ENCODE peak calls at places on chromosomes 3 and 15, in five cellular contexts. G is H1, H is neuronal stem cell, D is H9, B is mesenchymal stem cell. Z is an unnamed sample.

GRCh38 chr15:45287400-45287799 is 35.4 kb downstream of the SLC28A2 start:
- DNase-seq in B (no peak), D (no peak), G (no peak), H (no peak), Z (no peak)

GRCh38 chr3:27352047-27352446 is 17.1 kb downstream of the NEK10 start:
- DNase-seq in G (no peak), B (no peak), H (no peak), D (no peak), Z (no peak)

GRCh38 chr3:105613120-105613519 is 246.4 kb downstream of the ALCAM start:
- DNase-seq in H (no peak), G (no peak), B (no peak), D (peak; percentile 32), Z (no peak)

GRCh38 chr3:148840419-148840818 is 12.8 kb downstream of the CPB1 start:
- DNase-seq in D (no peak), G (no peak), B (no peak), H (no peak), Z (no peak)

GRCh38 chr3:18295171-18295920 is 129.8 kb downstream of the SATB1 start:
- DNase-seq in D (peak; percentile 92), B (no peak), H (peak; percentile 18), G (peak; percentile 77), Z (peak; percentile 88)

GRCh38 chr3:48820626-48821324 is 26.9 kb downstream of the PRKAR2A start:
- DNase-seq in G (no peak), D (no peak), H (no peak), B (peak; percentile 58), Z (peak; percentile 83)

GRCh38 chr3:16500911-16501310 is 12.6 kb downstream of the RFTN1 start:
- DNase-seq in H (no peak), D (no peak), G (no peak), B (no peak), Z (no peak)

GRCh38 chr3:150535204-150535603 is 11.1 kb downstream of the SERP1 start:
- DNase-seq in D (no peak), G (no peak), B (no peak), H (no peak), Z (no peak)

GRCh38 chr3:177824190-177824786 is 627.0 kb upstream of the TBL1XR1 start:
- DNase-seq in D (no peak), G (no peak), B (peak; percentile 59), H (no peak), Z (peak; percentile 87)

GRCh38 chr3:101131767-101132166 is 138.5 kb upstream of the ABI3BP start:
- DNase-seq in G (no peak), D (no peak), H (no peak), B (no peak), Z (no peak)

GRCh38 chr15:47586653-47587224 is 130.6 kb upstream of the SEMA6D start:
- DNase-seq in H (no peak), G (no peak), B (no peak), D (no peak), Z (no peak)

GRCh38 chr3:193896419-193896818 is 239.5 kb upstream of the HES1 start:
- DNase-seq in H (no peak), G (no peak), B (no peak), D (no peak), Z (no peak)

GRCh38 chr3:193897288-193897687 is 238.7 kb upstream of the HES1 start:
- DNase-seq in H (no peak), D (no peak), G (no peak), B (no peak), Z (peak; percentile 43)

GRCh38 chr3:193897791-193898190 is 238.2 kb upstream of the HES1 start:
- DNase-seq in D (no peak), B (no peak), H (no peak), G (no peak), Z (no peak)

GRCh38 chr3:193895409-193895808 is 240.5 kb upstream of the HES1 start:
- DNase-seq in B (no peak), D (no peak), H (no peak), G (no peak), Z (peak; percentile 72)

DNA sequence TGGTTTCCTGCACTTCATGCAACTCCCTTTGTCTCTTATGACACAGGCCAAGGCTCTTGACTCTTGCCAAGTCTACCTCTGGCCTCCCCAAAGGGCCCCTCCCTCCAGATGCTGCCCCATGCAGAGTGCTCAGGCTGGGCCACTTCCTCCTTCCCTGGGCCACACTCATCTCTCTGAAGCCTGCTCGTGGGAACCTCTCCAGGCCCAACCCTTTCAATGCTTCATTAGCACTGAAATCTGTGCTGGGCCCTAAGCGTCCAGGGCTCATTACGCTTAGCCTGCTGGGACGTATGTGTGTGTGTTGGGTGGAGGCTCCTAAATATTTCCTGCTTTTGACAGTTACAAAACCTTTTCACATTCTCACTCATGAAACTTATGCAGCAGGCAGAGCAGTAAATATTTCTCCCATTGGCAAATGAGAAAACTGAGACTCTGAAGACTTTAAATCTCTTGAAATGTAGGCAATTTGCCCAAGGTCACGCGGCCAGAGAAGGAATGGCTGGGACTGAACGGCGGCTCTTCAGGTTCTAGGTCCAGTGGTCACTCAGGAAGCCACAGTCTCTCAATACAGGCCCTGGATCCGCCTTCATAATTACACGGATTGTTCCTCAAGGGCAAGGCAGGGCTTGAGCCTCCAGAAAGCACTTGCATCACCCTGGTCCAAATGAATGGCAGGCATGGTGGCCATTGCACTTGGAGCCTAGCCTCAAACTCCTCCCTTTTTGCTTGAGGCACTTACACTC is 241.7 kb upstream of the HES1 start:
- DNase-seq in G (no peak), D (no peak), B (no peak), H (no peak), Z (peak; percentile 92)
- H3K27ac ChIP-seq in G (no peak overlapping the region), D (no peak overlapping the region), B (no peak overlapping the region), H (no peak overlapping the region), Z (no peak overlapping the region)

DNA sequence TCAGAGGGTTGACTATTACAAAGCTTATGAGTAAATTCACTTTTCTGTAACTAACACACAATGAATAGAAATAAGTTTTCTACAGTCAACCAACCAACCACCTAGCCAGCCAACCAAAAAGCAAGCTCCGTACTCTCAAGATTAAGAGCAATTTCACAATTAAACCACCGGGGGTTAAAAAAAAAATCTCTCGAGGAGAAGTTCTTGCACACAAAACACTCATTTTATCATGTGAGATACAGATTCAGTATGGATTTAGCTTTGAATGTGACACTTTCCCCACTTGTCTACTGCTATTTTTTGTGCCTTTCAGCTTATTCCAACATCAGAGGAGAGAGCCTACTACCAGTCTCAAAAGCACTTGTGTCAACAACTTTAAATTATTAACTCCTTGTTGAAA is 135.3 kb downstream of the SV2B start:
- DNase-seq in G (no peak), H (no peak), D (no peak), B (no peak), Z (no peak)
- H2BK12ac ChIP-seq in G (no peak overlapping the region), H (no peak overlapping the region), D (no peak overlapping the region), B (no peak overlapping the region), Z (no peak overlapping the region)

DNA sequence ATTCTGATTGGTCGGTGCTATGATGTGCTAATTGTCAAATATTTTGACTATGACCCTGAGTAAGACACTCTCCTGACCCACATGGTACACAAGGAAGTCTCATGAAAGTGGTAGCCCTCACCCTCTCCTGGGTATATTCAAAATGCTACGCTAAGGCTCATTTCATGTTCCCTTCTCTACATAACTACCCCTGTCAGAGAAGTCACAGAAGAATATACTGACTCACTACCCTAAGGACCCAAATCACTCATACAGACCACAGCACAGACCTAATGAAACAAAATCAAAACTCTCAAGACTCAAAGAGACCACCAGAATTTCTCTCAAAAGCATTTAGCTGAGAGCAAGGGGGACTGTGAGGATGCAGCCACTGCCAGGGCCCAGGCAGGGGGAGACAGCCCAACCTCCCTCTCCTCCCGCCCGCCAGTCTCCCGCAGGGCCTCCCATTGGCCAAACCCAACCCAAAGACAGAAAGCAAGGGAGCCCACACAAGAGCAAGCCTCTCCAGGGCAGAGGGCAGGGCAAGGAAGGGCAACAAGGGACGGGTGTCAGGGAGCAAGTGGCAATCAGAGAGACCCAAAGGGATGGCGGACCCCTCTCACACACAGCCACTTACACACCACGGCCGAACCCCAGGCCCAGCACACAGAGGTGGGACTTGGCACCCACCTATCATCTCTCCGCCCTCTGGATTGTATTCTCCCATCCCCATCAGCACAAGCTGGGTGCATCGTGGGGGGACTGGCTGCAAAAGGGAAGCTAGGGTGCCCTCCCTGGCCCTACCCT is 41.7 kb downstream of the MEGF11 start:
- DNase-seq in D (no peak), G (no peak), H (no peak), B (no peak), Z (no peak)
- H3K27ac ChIP-seq in D (no peak overlapping the region), G (no peak overlapping the region), H (no peak overlapping the region), B (no peak overlapping the region), Z (no peak overlapping the region)

GRCh38 chr3:4641863-4642262 is 148.7 kb downstream of the ITPR1 start:
- DNase-seq in B (no peak), H (no peak), D (no peak), G (no peak), Z (no peak)

GRCh38 chr3:4645468-4645867 is 152.3 kb downstream of the ITPR1 start:
- DNase-seq in B (no peak), H (no peak), G (no peak), D (no peak), Z (no peak)

GRCh38 chr3:4644954-4645353 is 151.8 kb downstream of the ITPR1 start:
- DNase-seq in B (no peak), D (no peak), G (no peak), H (no peak), Z (no peak)

GRCh38 chr3:4643904-4644547 is 150.9 kb downstream of the ITPR1 start:
- DNase-seq in B (no peak), H (no peak), D (no peak), G (no peak), Z (no peak)

GRCh38 chr3:4642611-4643010 is 149.5 kb downstream of the ITPR1 start:
- DNase-seq in B (no peak), D (no peak), G (no peak), H (no peak), Z (no peak)
- H2BK12ac ChIP-seq in B (no peak overlapping the region), D (no peak overlapping the region), G (no peak overlapping the region), H (no peak overlapping the region), Z (no peak overlapping the region)

GRCh38 chr3:100090669-100091005 is 23.7 kb downstream of the FILIP1L start:
- DNase-seq in H (no peak), G (no peak), B (no peak), D (no peak), Z (no peak)

GRCh38 chr3:100089802-100090668 is 24.3 kb downstream of the FILIP1L start:
- DNase-seq in D (peak; percentile 57), H (no peak), B (peak; percentile 86), G (peak; percentile 10), Z (peak; percentile 76)

GRCh38 chr3:100086401-100086800 is 27.9 kb downstream of the FILIP1L start:
- DNase-seq in G (no peak), B (no peak), D (no peak), H (no peak), Z (no peak)

GRCh38 chr3:100087203-100087602 is 27.1 kb downstream of the FILIP1L start:
- DNase-seq in H (no peak), B (peak; percentile 80), D (no peak), G (no peak), Z (no peak)

DNA sequence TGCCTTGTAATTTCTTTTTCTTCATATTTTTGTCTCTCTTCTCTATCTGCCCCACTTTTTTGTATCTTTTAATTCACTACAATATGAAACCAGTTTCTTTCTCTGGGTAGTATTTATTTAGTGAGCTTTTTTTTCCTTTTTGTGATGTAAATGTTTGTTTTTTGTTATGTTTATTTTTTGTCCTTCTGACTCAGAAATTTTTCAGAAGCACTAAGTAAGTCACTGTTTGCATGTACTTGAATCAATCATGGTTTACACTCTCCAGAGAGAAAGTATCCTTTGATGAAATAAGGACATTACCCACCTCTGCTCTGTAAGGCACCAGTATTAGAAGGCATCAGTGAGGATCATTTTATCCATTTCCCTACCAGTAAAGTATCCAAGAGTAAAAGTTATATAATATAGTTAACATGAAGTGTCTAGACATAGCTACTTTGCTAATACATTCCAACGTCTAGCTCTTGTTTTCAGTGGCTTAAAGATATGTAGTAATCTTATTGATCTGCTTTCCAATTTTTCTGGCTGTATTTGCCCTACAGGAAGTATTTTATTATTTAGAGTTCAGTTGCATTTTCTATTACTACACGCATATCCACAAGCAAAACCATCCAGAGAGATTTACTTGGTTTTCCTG is 25.4 kb downstream of the FILIP1L start:
- DNase-seq in G (no peak), B (peak; percentile 80), H (no peak), D (no peak), Z (no peak)
- H3K27ac ChIP-seq in G (no peak overlapping the region), B (no peak overlapping the region), H (no peak overlapping the region), D (no peak overlapping the region), Z (no peak overlapping the region)